ENCODE peak calls at places on chromosomes 1 and 21, in five cellular contexts. U, O, S, K and Y are unnamed samples.
A peak's percentile ranks its signal among the peaks of the same experiment; 100 is the strongest.

GRCh38 chr1:117120774-117121588 is 568 bp downstream of the TRIM45 start:
- DNase-seq in U (no peak), O (no peak), S (no peak), K (peak; percentile 23), Y (peak; percentile 81)

GRCh38 chr1:11069233-11069950 is 9.6 kb upstream of the SRM start:
- DNase-seq in U (no peak), O (no peak), S (no peak), K (no peak), Y (no peak)

GRCh38 chr21:41631564-41632461 is 123.9 kb upstream of the TMPRSS2 start:
- DNase-seq in U (no peak), O (no peak), S (no peak), K (no peak), Y (no peak)

GRCh38 chr1:185139231-185139630 is 17.5 kb downstream of the TRMT1L start:
- DNase-seq in U (no peak), O (no peak), S (no peak), K (no peak), Y (no peak)

GRCh38 chr1:153985341-153985912 is 712 bp downstream of the RAB13 start:
- DNase-seq in U (peak; percentile 41), O (peak; percentile 80), S (no peak), K (no peak), Y (no peak)

GRCh38 chr1:238811211-238811610 is 575.2 kb upstream of the CHRM3 start:
- DNase-seq in U (no peak), O (no peak), S (no peak), K (no peak), Y (no peak)

GRCh38 chr1:200150721-200151120 is 123.2 kb downstream of the NR5A2 start:
- DNase-seq in U (peak; percentile 7), O (no peak), S (no peak), K (no peak), Y (no peak)

GRCh38 chr21:37461494-37461893 is 94.9 kb downstream of the DYRK1A start:
- DNase-seq in U (no peak), O (no peak), S (no peak), K (no peak), Y (no peak)

GRCh38 chr1:17915511-17916205 is 160.5 kb downstream of the ACTL8 start:
- DNase-seq in U (no peak), O (no peak), S (no peak), K (no peak), Y (no peak)